ENCODE peak calls at places on chromosomes 7 and 10, in five cellular contexts. B is psoas muscle, K is upper lobe of left lung, J is Caco-2, V is colonic mucosa. A is an unnamed sample. For H3K9me3, the result is how much of the 10 kb centered on the place peaks cover.

GRCh38 chr7:4006687-4007086 is 675.4 kb upstream of the FOXK1 start:
- DNase-seq in B (no peak), K (peak), J (peak), V (no peak), A (no peak)

GRCh38 chr7:24574365-24574764 is 1.1 kb downstream of the PALS2 start:
- DNase-seq in B (no peak), K (no peak), J (no peak), V (no peak), A (no peak)

GRCh38 chr7:134298902-134299683 is 17.6 kb downstream of the SLC35B4 start:
- DNase-seq in B (no peak), K (no peak), J (no peak), V (peak), A (no peak)

GRCh38 chr10:35217458-35217857 is 90.8 kb downstream of the CREM start:
- DNase-seq in B (no peak), K (no peak), J (no peak), V (no peak), A (peak)

GRCh38 chr10:72630144-72630543 is 4.3 kb upstream of the MICU1 start:
- DNase-seq in B (no peak), K (no peak), J (no peak), V (no peak), A (no peak)

GRCh38 chr10:10542368-10542961 is 475.2 kb upstream of the CELF2 start:
- DNase-seq in B (no peak), K (no peak), J (no peak), V (no peak), A (no peak)

GRCh38 chr7:94514140-94514889 is 4.7 kb downstream of the CASD1 start:
- DNase-seq in B (no peak), K (no peak), J (no peak), V (no peak), A (no peak)

GRCh38 chr10:124524991-124525653 is 63.5 kb downstream of the LHPP start:
- DNase-seq in B (peak), K (no peak), J (no peak), V (no peak), A (no peak)

GRCh38 chr10:99827906-99828305 is 45.5 kb downstream of the ABCC2 start:
- DNase-seq in B (no peak), K (no peak), J (no peak), V (no peak), A (no peak)

GRCh38 chr7:30752979-30753378 is 1.0 kb downstream of the INMT start:
- DNase-seq in B (peak), K (no peak), J (no peak), V (peak), A (no peak)
- H3K4me3 ChIP-seq in B (peak), K (peak), J (no peak), V (no peak), A (peak)

GRCh38 chr7:110105840-110106239 is 985.1 kb upstream of the LRRN3 start:
- DNase-seq in B (no peak), K (no peak), J (no peak), V (no peak), A (no peak)
- H3K9me3 ChIP-seq in B (under half), K (under half), J (under half), V (under half), A (under half)

GRCh38 chr10:28879875-28880381 is 202.6 kb downstream of the BAMBI start:
- DNase-seq in B (no peak), K (peak), J (no peak), V (no peak), A (peak)
- H3K4me3 ChIP-seq in B (peak), K (no peak), J (no peak), V (no peak), A (no peak)

DNA sequence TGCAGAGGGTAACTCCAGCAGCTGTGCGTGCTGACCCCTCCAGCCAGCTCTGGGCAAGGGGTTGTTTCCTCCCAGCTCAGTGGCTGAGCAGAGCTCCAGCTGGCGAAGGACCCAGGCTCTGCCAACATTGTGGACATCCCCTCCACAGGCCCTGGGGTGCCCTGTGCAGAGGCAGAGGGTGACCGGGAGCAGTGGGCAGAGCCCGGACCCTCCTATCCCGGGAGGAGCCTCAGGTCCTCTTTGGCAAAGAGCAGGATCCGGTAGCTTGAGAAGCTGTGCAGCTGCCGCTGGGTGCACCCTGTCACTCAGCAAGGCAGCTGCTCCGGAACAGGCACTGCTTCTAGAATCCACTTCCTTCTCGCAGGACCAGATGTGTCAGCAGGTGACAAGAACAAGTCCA is 175.9 kb downstream of the EBF3 start:
- DNase-seq in B (no peak), K (no peak), J (no peak), V (no peak), A (no peak)
- H3K9me3 ChIP-seq in B (under half), K (under half), J (under half), V (under half), A (under half)

DNA sequence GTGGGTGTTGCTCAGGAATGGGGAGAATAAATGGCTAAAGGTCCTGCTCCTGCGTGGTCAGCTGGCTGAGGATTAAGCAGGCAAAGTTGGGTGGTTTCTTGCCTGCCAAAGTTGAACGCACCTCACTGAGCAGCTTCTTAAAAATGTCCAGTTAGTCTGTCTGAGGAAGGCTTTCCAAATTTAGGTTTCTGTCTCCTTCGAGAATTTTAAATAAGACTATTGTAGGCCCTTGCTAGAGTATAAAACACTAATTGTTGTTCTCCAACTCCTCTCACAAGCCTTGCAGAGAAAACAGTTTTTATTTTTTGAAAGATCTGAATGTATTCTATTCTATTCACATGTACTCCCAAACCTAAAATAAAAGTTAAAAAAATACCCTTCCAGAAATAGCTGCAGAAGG is 122.0 kb upstream of the LAMB4 start:
- DNase-seq in B (no peak), K (no peak), J (no peak), V (no peak), A (no peak)
- H3K4me3 ChIP-seq in B (no peak), K (no peak), J (no peak), V (no peak), A (no peak)

DNA sequence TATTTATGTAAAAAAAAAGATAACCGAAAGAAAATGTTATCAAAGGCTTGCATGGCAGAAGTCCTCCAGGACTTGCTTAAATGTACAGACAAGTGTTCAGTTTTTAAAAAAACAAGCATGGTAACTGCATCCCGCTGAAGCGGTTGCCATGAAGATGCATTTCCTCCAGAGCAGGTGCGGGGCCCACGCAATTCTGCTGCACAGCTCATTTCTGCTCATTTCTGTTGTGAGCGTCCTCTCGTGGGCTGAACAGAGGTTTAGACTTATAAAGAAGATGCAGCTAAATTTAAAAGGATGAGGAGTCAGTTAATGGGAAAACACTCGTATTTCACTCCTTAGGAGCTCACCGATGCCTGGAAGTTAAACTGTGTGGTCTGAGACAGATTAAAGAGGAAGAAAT is 247.6 kb downstream of the DNAJB6 start:
- DNase-seq in B (no peak), K (no peak), J (no peak), V (no peak), A (no peak)
- H3K9me3 ChIP-seq in B (under half), K (under half), J (under half), V (under half), A (under half)

GRCh38 chr10:84193327-84193726 is 1.0 kb upstream of the CDHR1 start:
- DNase-seq in B (no peak), K (no peak), J (no peak), V (no peak), A (no peak)

GRCh38 chr10:84195044-84195830 is 900 bp downstream of the CDHR1 start:
- DNase-seq in B (no peak), K (peak), J (no peak), V (no peak), A (no peak)

GRCh38 chr10:84196083-84196482 is 1.7 kb downstream of the CDHR1 start:
- DNase-seq in B (no peak), K (no peak), J (no peak), V (peak), A (no peak)

GRCh38 chr10:84194424-84195043 is at the start of gene CDHR1:
- DNase-seq in B (no peak), K (peak), J (peak), V (peak), A (no peak)

GRCh38 chr10:84193846-84194423 is 402 bp upstream of the CDHR1 start:
- DNase-seq in B (no peak), K (no peak), J (no peak), V (no peak), A (no peak)
- H3K4me3 ChIP-seq in B (peak), K (peak), J (peak), V (peak), A (peak)

GRCh38 chr7:14590206-14590605 is 312.3 kb downstream of the DGKB start:
- DNase-seq in B (no peak), K (no peak), J (no peak), V (no peak), A (no peak)
- H3K9me3 ChIP-seq in B (under half), K (under half), J (under half), V (under half), A (under half)

A was measured in vagina.